ENCODE peak calls at places on chromosome 22, in seven cellular contexts. A is glutamatergic neuron; L is CD8-positive, alpha-beta T cell; G is GM13977; H is fibroblast of lung; F is OCI-LY7; D is CD4-positive, alpha-beta T cell. O is an unnamed sample.

GRCh38 chr22:46063861-46064235 is 86.5 kb upstream of the PPARA start:
- DNase-seq in A (no peak), G (no peak), H (no peak), L (no peak), D (no peak), F (no peak), O (no peak)

GRCh38 chr22:23180893-23181762 is 819 bp downstream of the BCR start:
- DNase-seq in G (peak; percentile 77), A (peak; percentile 33), L (peak; percentile 32), D (no peak), F (peak; percentile 43), H (no peak), O (peak; percentile 66)

GRCh38 chr22:34761111-34761510 is 304.8 kb upstream of the ISX start:
- DNase-seq in G (no peak), L (no peak), H (no peak), D (no peak), A (no peak), F (no peak), O (no peak)

GRCh38 chr22:50304528-50305392 is 2.7 kb downstream of the PLXNB2 start:
- DNase-seq in G (no peak), H (peak; percentile 34), F (no peak), D (no peak), L (no peak), A (no peak), O (no peak)

GRCh38 chr22:29700206-29700948 is 19.4 kb upstream of the CABP7 start:
- DNase-seq in H (no peak), F (no peak), A (no peak), G (no peak), D (no peak), L (no peak), O (no peak)

GRCh38 chr22:46069518-46070214 is 80.7 kb upstream of the PPARA start:
- DNase-seq in A (peak; percentile 24), F (peak; percentile 10), L (no peak), D (no peak), G (no peak), H (peak; percentile 97), O (no peak)

GRCh38 chr22:16804882-16805281 is 20.3 kb downstream of the XKR3 start:
- DNase-seq in L (no peak), F (peak; percentile 31), D (no peak), A (no peak), H (no peak), G (no peak), O (no peak)

GRCh38 chr22:31290494-31291402 is 1.5 kb downstream of the PIK3IP1 start:
- DNase-seq in L (peak; percentile 95), A (peak; percentile 95), G (peak; percentile 95), F (peak; percentile 94), D (peak; percentile 94), H (peak; percentile 89), O (peak; percentile 97)

GRCh38 chr22:48889209-48889830 is 938.4 kb downstream of the BRD1 start:
- DNase-seq in L (no peak), D (no peak), A (no peak), H (no peak), F (no peak), G (no peak), O (no peak)

GRCh38 chr22:36180038-36180880 is 19.7 kb upstream of the APOL3 start:
- DNase-seq in G (peak; percentile 80), F (peak; percentile 73), L (peak; percentile 91), A (peak; percentile 85), D (peak; percentile 89), H (peak; percentile 71), O (peak; percentile 84)
- TF ChIP-seq CTCF in G (peak; percentile 86), F (peak; percentile 88), L (peak; percentile 84), A (peak; percentile 91), D (peak; percentile 81), H (peak; percentile 73), O (peak; percentile 73)

GRCh38 chr22:47795477-47796127 is 1033.2 kb downstream of the TBC1D22A start:
- DNase-seq in D (no peak), F (no peak), L (peak; percentile 0), A (no peak), G (no peak), H (no peak), O (no peak)
- TF ChIP-seq CTCF in D (no peak), F (no peak), L (no peak), A (no peak), G (no peak), H (no peak), O (no peak)

GRCh38 chr22:28053871-28054621 is 135.0 kb upstream of the PITPNB start:
- DNase-seq in G (no peak), L (no peak), A (no peak), H (peak; percentile 58), D (no peak), F (no peak), O (no peak)

GRCh38 chr22:28051091-28051786 is 132.2 kb upstream of the PITPNB start:
- DNase-seq in F (no peak), D (no peak), L (no peak), A (no peak), G (no peak), H (no peak), O (no peak)

GRCh38 chr22:28054622-28054871 is 135.5 kb upstream of the PITPNB start:
- DNase-seq in H (no peak), G (no peak), D (no peak), L (no peak), A (no peak), F (no peak), O (no peak)

GRCh38 chr22:28051787-28052356 is 132.8 kb upstream of the PITPNB start:
- DNase-seq in G (no peak), F (peak; percentile 29), A (peak; percentile 89), H (peak; percentile 73), D (no peak), L (peak; percentile 25), O (peak; percentile 24)

GRCh38 chr22:28052818-28053217 is 133.8 kb upstream of the PITPNB start:
- DNase-seq in F (no peak), A (no peak), G (no peak), L (no peak), H (no peak), D (no peak), O (no peak)
- TF ChIP-seq CTCF in F (no peak), A (no peak), G (no peak), L (no peak), H (no peak), D (no peak), O (no peak)

GRCh38 chr22:36773935-36774334 is 2.0 kb downstream of the IFT27 start:
- DNase-seq in A (no peak), G (no peak), D (no peak), H (peak; percentile 47), L (no peak), F (peak; percentile 31), O (no peak)
- TF ChIP-seq CTCF in A (peak; percentile 42), G (peak; percentile 40), D (no peak), H (peak; percentile 34), L (no peak), F (peak; percentile 68), O (no peak)

O was measured in GM13976.